ENCODE peak calls at places on chromosomes 3 and 15, in seven cellular contexts. V is C1 segment of cervical spinal cord, J is pancreas, Z is NCI-H1417, M is sciatic nerve, R is body of pancreas, U is fibroblast of lung. A is an unnamed sample.
A peak's percentile ranks its signal among the peaks of the same experiment; 100 is the strongest.

GRCh38 chr3:52777959-52778805 is 783 bp downstream of the ITIH1 start:
- DNase-seq in V (no peak), J (no peak), Z (no peak), M (peak; percentile 30), R (no peak), U (no peak), A (no peak)

GRCh38 chr15:81710328-81710727 is 335.5 kb downstream of the MEX3B start:
- DNase-seq in V (no peak), J (no peak), Z (no peak), M (no peak), R (no peak), U (no peak), A (no peak)

GRCh38 chr3:29441020-29441324 is 160.1 kb downstream of the RBMS3 start:
- DNase-seq in V (no peak), J (no peak), Z (peak; percentile 41), M (no peak), R (no peak), U (no peak), A (no peak)

GRCh38 chr15:58738051-58738707 is 11.3 kb downstream of the ADAM10 start:
- DNase-seq in V (no peak), J (no peak), Z (no peak), M (no peak), R (no peak), U (peak; percentile 45), A (no peak)

GRCh38 chr15:80512729-80513670 is 108.8 kb downstream of the ARNT2 start:
- DNase-seq in V (no peak), J (no peak), Z (peak; percentile 10), M (no peak), R (no peak), U (peak; percentile 22), A (no peak)

GRCh38 chr3:32743934-32744333 is 58.9 kb downstream of the CNOT10 start:
- DNase-seq in V (no peak), J (no peak), Z (no peak), M (no peak), R (no peak), U (peak; percentile 96), A (peak; percentile 55)

GRCh38 chr3:172520332-172520831 is 2.8 kb downstream of the TNFSF10 start:
- DNase-seq in V (no peak), J (no peak), Z (no peak), M (no peak), R (no peak), U (peak; percentile 66), A (no peak)

GRCh38 chr3:132135628-132136333 is 101.0 kb upstream of the CPNE4 start:
- DNase-seq in V (no peak), J (no peak), Z (no peak), M (no peak), R (no peak), U (peak; percentile 92), A (no peak)

GRCh38 chr3:47732143-47732542 is 49.5 kb downstream of the SMARCC1 start:
- DNase-seq in V (no peak), J (no peak), Z (no peak), M (no peak), R (no peak), U (no peak), A (no peak)

GRCh38 chr3:60445416-60445815 is 805.8 kb downstream of the FHIT start:
- DNase-seq in V (no peak), J (no peak), Z (no peak), M (no peak), R (no peak), U (no peak), A (no peak)

GRCh38 chr3:155859859-155860258 is 5.6 kb upstream of the SLC33A1 start:
- DNase-seq in V (no peak), J (no peak), Z (no peak), M (no peak), R (no peak), U (peak; percentile 38), A (no peak)

GRCh38 chr3:48077835-48078234 is 61.6 kb upstream of the MAP4 start:
- DNase-seq in V (no peak), J (no peak), Z (no peak), M (no peak), R (no peak), U (peak; percentile 42), A (no peak)

GRCh38 chr15:51931638-51932037 is 39.9 kb downstream of the LEO1 start:
- DNase-seq in V (no peak), J (no peak), Z (no peak), M (no peak), R (no peak), U (no peak), A (no peak)

GRCh38 chr3:170467007-170467406 is 48.3 kb downstream of the CLDN11 start:
- DNase-seq in V (no peak), J (no peak), Z (peak; percentile 90), M (peak; percentile 71), R (no peak), U (no peak), A (no peak)

GRCh38 chr15:68994149-68994548 is 20.3 kb upstream of the NOX5 start:
- DNase-seq in V (no peak), J (no peak), Z (no peak), M (no peak), R (no peak), U (no peak), A (no peak)

GRCh38 chr15:70669966-70670658 is 93.2 kb downstream of the UACA start:
- DNase-seq in V (no peak), J (peak; percentile 27), Z (no peak), M (no peak), R (peak; percentile 43), U (no peak), A (no peak)

GRCh38 chr15:31157644-31158069 is 56.1 kb upstream of the TRPM1 start:
- DNase-seq in V (no peak), J (peak; percentile 57), Z (no peak), M (no peak), R (peak; percentile 40), U (peak; percentile 65), A (peak; percentile 27)

GRCh38 chr3:99637381-99638111 is 848 bp upstream of the COL8A1 start:
- DNase-seq in V (no peak), J (no peak), Z (no peak), M (peak; percentile 67), R (no peak), U (peak; percentile 78), A (no peak)

GRCh38 chr3:19947549-19948071 is 713 bp downstream of the RAB5A start:
- DNase-seq in V (no peak), J (peak; percentile 65), Z (peak; percentile 65), M (peak; percentile 70), R (peak; percentile 59), U (peak; percentile 52), A (no peak)

GRCh38 chr15:85941186-85941855 is 138.3 kb upstream of the AGBL1 start:
- DNase-seq in V (no peak), J (peak; percentile 35), Z (no peak), M (no peak), R (no peak), U (peak; percentile 1), A (no peak)

GRCh38 chr3:72127843-72128242 is 342.9 kb upstream of the PROK2 start:
- DNase-seq in V (no peak), J (no peak), Z (no peak), M (no peak), R (no peak), U (peak; percentile 25), A (no peak)

GRCh38 chr15:61816856-61817255 is 243.4 kb downstream of the VPS13C start:
- DNase-seq in V (no peak), J (no peak), Z (no peak), M (no peak), R (no peak), U (no peak), A (no peak)